ENCODE peak calls at places on chromosomes 11 and 22, in nine cellular contexts. S is GM23338; I is spleen; F is ascending aorta; B is MM.1S; E is H1; M is CD8-positive, alpha-beta memory T cell; W is CD8-positive, alpha-beta T cell; N is HAP-1. P is an unnamed sample.

GRCh38 chr11:1862588-1863351 is 9.9 kb downstream of the LSP1 start:
- DNase-seq in S (no peak), I (peak; percentile 73), F (no peak), B (no peak), E (no peak), M (no peak), W (no peak), N (no peak), P (no peak)

GRCh38 chr11:20522536-20522935 is 76.9 kb upstream of the SLC6A5 start:
- DNase-seq in S (peak; percentile 20), I (no peak), F (no peak), B (no peak), E (no peak), M (no peak), W (no peak), N (no peak), P (no peak)

GRCh38 chr22:40525250-40525884 is 111.2 kb downstream of the MRTFA start:
- DNase-seq in S (peak; percentile 72), I (peak; percentile 85), F (no peak), B (peak; percentile 49), E (peak; percentile 71), M (peak; percentile 55), W (peak; percentile 50), N (no peak), P (peak; percentile 73)

GRCh38 chr11:111737180-111737876 is 28.9 kb downstream of the PPP2R1B start:
- DNase-seq in S (no peak), I (peak; percentile 73), F (no peak), B (no peak), E (no peak), M (no peak), W (no peak), N (no peak), P (no peak)

GRCh38 chr22:36770116-36770945 is 5.6 kb downstream of the IFT27 start:
- DNase-seq in S (peak; percentile 43), I (no peak), F (peak; percentile 53), B (no peak), E (no peak), M (no peak), W (no peak), N (no peak), P (no peak)

GRCh38 chr11:116438651-116439479 is 333.9 kb downstream of the BUD13 start:
- DNase-seq in S (no peak), I (no peak), F (no peak), B (no peak), E (no peak), M (no peak), W (no peak), N (no peak), P (no peak)

GRCh38 chr22:50710886-50711285 is 27.1 kb upstream of the ACR start:
- DNase-seq in S (no peak), I (peak; percentile 47), F (no peak), B (no peak), E (no peak), M (no peak), W (no peak), N (no peak), P (no peak)

GRCh38 chr22:29328566-29329500 is 13.3 kb upstream of the RASL10A start:
- DNase-seq in S (no peak), I (no peak), F (no peak), B (no peak), E (peak; percentile 41), M (no peak), W (no peak), N (no peak), P (no peak)

GRCh38 chr11:32266611-32267010 is 168.7 kb downstream of the WT1 start:
- DNase-seq in S (no peak), I (no peak), F (no peak), B (no peak), E (no peak), M (no peak), W (no peak), N (no peak), P (no peak)

GRCh38 chr11:35171226-35171625 is 32.3 kb downstream of the CD44 start:
- DNase-seq in S (no peak), I (no peak), F (no peak), B (no peak), E (no peak), M (no peak), W (no peak), N (no peak), P (no peak)
- H3K4me1 ChIP-seq in S (peaks cover 28% of the 10 kb centered on the region), I (peaks cover 58% of the 10 kb centered on the region), F (peaks cover 67% of the 10 kb centered on the region), B (peaks cover 90% of the 10 kb centered on the region), E (peaks cover 12% of the 10 kb centered on the region), M (peaks cover 96% of the 10 kb centered on the region), W (peaks cover 96% of the 10 kb centered on the region), N (no peaks in the 10 kb centered on the region), P (peaks cover 61% of the 10 kb centered on the region)

GRCh38 chr11:123945132-123945531 is 1.5 kb upstream of the OR6T1 start:
- DNase-seq in S (no peak), I (no peak), F (no peak), B (no peak), E (no peak), M (no peak), W (no peak), N (no peak), P (no peak)
- H3K4me3 ChIP-seq in S (no peak overlapping the region), I (no peak overlapping the region), F (no peak overlapping the region), B (no peak overlapping the region), E (no peak overlapping the region), M (no peak overlapping the region), W (no peak overlapping the region), N (no peak overlapping the region), P (no peak overlapping the region)

GRCh38 chr22:26589367-26589844 is 526 bp downstream of the TPST2 start:
- DNase-seq in S (peak; percentile 76), I (peak; percentile 91), F (peak; percentile 71), B (no peak), E (peak; percentile 61), M (peak; percentile 17), W (no peak), N (no peak), P (peak; percentile 42)

GRCh38 chr22:26590525-26590858 is 560 bp upstream of the TPST2 start:
- DNase-seq in S (no peak), I (no peak), F (no peak), B (no peak), E (no peak), M (no peak), W (no peak), N (no peak), P (no peak)

GRCh38 chr22:26589845-26590524 is at the start of gene TPST2:
- DNase-seq in S (peak; percentile 85), I (peak; percentile 95), F (peak; percentile 89), B (peak; percentile 82), E (peak; percentile 85), M (peak; percentile 75), W (peak; percentile 64), N (peak; percentile 50), P (peak; percentile 78)

GRCh38 chr22:26587991-26588613 is 1.8 kb downstream of the TPST2 start:
- DNase-seq in S (no peak), I (no peak), F (no peak), B (no peak), E (no peak), M (no peak), W (no peak), N (no peak), P (no peak)

DNA sequence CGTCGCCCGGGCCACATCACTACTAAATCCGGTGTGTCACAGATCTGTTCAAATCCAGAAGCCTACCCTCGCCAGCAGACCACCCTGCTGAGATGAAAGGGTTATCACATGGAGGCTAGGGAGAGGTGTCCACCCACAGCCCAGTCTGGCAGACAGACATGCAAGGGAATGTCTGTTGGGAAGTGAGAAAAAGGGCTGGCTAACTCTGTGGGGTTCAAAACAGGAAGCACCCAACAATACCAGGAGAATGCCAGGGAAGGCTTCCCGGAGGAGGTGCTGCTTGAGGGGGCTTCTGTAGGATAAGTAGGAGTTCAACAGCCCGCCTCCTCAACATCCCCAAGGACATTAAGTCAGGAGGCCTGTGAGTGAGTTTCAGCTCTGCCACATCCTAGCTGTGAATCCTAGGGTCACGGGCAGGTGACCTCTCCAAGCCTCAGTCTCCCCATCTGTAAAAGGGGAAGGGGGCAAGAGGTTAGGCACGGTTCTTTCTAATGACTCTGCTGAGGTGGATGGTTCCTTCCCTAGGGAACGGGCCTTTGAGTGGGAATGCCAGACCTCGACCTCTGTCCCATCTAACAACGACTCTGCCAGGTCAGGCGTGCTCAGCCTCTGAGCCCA is 1.1 kb downstream of the TPST2 start:
- DNase-seq in S (no peak), I (peak; percentile 69), F (no peak), B (no peak), E (no peak), M (no peak), W (no peak), N (no peak), P (no peak)
- H3K4me1 ChIP-seq in S (peaks cover 47% of the 10 kb centered on the region), I (peaks cover 35% of the 10 kb centered on the region), F (peaks cover 21% of the 10 kb centered on the region), B (peaks cover 51% of the 10 kb centered on the region), E (no peaks in the 10 kb centered on the region), M (peaks cover 70% of the 10 kb centered on the region), W (peaks cover 79% of the 10 kb centered on the region), N (peaks cover 7% of the 10 kb centered on the region), P (peaks cover 34% of the 10 kb centered on the region)

GRCh38 chr11:12890476-12890875 is 118.6 kb upstream of the RASSF10 start:
- DNase-seq in S (no peak), I (no peak), F (no peak), B (no peak), E (no peak), M (no peak), W (no peak), N (no peak), P (no peak)

GRCh38 chr11:12889243-12889642 is 119.9 kb upstream of the RASSF10 start:
- DNase-seq in S (no peak), I (no peak), F (peak; percentile 87), B (no peak), E (no peak), M (no peak), W (no peak), N (no peak), P (no peak)

GRCh38 chr11:12897390-12897789 is 111.7 kb upstream of the RASSF10 start:
- DNase-seq in S (no peak), I (no peak), F (peak; percentile 81), B (no peak), E (no peak), M (no peak), W (no peak), N (no peak), P (no peak)

GRCh38 chr11:12897867-12898266 is 111.2 kb upstream of the RASSF10 start:
- DNase-seq in S (no peak), I (no peak), F (no peak), B (no peak), E (no peak), M (no peak), W (no peak), N (no peak), P (no peak)

DNA sequence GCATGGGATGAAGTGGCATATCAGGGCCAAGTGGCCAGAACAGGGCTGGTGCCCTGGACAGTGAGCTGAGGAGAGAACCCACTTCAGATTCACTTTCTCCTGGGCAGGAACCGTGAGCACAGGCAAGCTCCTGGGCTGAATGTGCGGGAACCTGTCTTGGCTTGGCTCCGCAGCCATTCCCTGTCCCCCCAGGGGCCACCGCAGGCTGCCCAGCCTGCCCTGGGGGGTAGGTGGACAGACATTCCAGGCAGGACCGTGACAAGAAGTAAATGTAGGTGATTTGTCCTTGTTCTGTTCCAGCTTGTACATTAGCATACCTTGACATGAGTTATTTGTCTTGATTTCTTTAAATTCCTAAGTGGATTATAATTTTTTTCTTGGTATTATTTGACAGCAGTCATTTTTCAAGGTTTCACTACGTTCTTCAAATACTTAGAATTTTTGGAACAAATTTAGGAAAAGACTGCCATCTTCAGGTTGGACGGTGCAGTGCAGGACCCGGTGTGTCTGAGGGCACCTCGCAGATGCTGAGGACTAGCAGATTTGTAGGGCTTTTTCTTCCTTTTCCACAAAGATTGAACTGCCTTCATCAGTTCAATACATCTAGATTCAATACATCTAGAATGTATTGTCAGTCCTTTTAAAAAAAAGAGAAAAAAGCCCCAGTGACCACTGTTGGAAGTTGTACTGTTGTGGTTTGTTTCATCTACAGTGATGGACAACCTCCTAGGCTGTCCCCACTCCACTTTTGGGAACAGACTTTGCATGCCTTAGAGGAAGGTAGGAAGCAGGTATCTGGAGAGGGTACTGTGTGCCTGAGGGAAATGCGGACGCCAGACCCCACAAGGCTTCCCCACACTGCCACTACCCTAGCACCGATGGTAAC is 115.1 kb upstream of the RASSF10 start:
- DNase-seq in S (peak; percentile 85), I (no peak), F (peak; percentile 86), B (peak; percentile 56), E (peak; percentile 89), M (peak; percentile 7), W (no peak), N (peak; percentile 81), P (peak; percentile 60)
- H3K4me3 ChIP-seq in S (no peak overlapping the region), I (no peak overlapping the region), F (no peak overlapping the region), B (no peak overlapping the region), E (no peak overlapping the region), M (no peak overlapping the region), W (no peak overlapping the region), N (no peak overlapping the region), P (no peak overlapping the region)